ENCODE peak calls at places on chromosomes 1 and 21, in four cellular contexts. One of them, this sample, is unnamed.

GRCh38 chr1:226419284-226419683 is 11.4 kb upstream of the PARP1 start:
- DNase-seq in activated T-helper 9 cell treated with anti-CD3 and anti-CD28 coated beads, Interleukin-2, amount 50 U/mL, for 16 hours: no peak
- DNase-seq in stimulated activated CD4-positive, alpha-beta T cell treated with anti-CD3 and anti-CD28 coated beads, Interleukin-15, amount 100 ng/mL, for 48 hours: no peak
- DNase-seq in AG09319: no peak
- DNase-seq in this sample: no peak

GRCh38 chr21:46596201-46596600 is 8.7 kb downstream of the S100B start:
- DNase-seq in activated T-helper 9 cell treated with anti-CD3 and anti-CD28 coated beads, Interleukin-2, amount 50 U/mL, for 16 hours: no peak
- DNase-seq in stimulated activated CD4-positive, alpha-beta T cell treated with anti-CD3 and anti-CD28 coated beads, Interleukin-15, amount 100 ng/mL, for 48 hours: no peak
- DNase-seq in AG09319: no peak
- DNase-seq in this sample: no peak

GRCh38 chr21:20329636-20330035 is 668.6 kb upstream of the NCAM2 start:
- DNase-seq in activated T-helper 9 cell treated with anti-CD3 and anti-CD28 coated beads, Interleukin-2, amount 50 U/mL, for 16 hours: no peak
- DNase-seq in stimulated activated CD4-positive, alpha-beta T cell treated with anti-CD3 and anti-CD28 coated beads, Interleukin-15, amount 100 ng/mL, for 48 hours: no peak
- DNase-seq in AG09319: no peak
- DNase-seq in this sample: no peak

GRCh38 chr1:169133801-169134558 is 27.5 kb downstream of the ATP1B1 start:
- DNase-seq in activated T-helper 9 cell treated with anti-CD3 and anti-CD28 coated beads, Interleukin-2, amount 50 U/mL, for 16 hours: no peak
- DNase-seq in stimulated activated CD4-positive, alpha-beta T cell treated with anti-CD3 and anti-CD28 coated beads, Interleukin-15, amount 100 ng/mL, for 48 hours: no peak
- DNase-seq in AG09319: no peak
- DNase-seq in this sample: no peak

GRCh38 chr1:170692866-170693575 is 29.1 kb downstream of the PRRX1 start:
- DNase-seq in activated T-helper 9 cell treated with anti-CD3 and anti-CD28 coated beads, Interleukin-2, amount 50 U/mL, for 16 hours: no peak
- DNase-seq in stimulated activated CD4-positive, alpha-beta T cell treated with anti-CD3 and anti-CD28 coated beads, Interleukin-15, amount 100 ng/mL, for 48 hours: no peak
- DNase-seq in AG09319: no peak
- DNase-seq in this sample: no peak

GRCh38 chr1:31943546-31944184 is 5.5 kb upstream of the PTP4A2 start:
- DNase-seq in activated T-helper 9 cell treated with anti-CD3 and anti-CD28 coated beads, Interleukin-2, amount 50 U/mL, for 16 hours: no peak
- DNase-seq in stimulated activated CD4-positive, alpha-beta T cell treated with anti-CD3 and anti-CD28 coated beads, Interleukin-15, amount 100 ng/mL, for 48 hours: no peak
- DNase-seq in AG09319: no peak
- DNase-seq in this sample: peak

GRCh38 chr1:75727571-75727970 is 3.1 kb downstream of the ACADM start:
- DNase-seq in activated T-helper 9 cell treated with anti-CD3 and anti-CD28 coated beads, Interleukin-2, amount 50 U/mL, for 16 hours: no peak
- DNase-seq in stimulated activated CD4-positive, alpha-beta T cell treated with anti-CD3 and anti-CD28 coated beads, Interleukin-15, amount 100 ng/mL, for 48 hours: no peak
- DNase-seq in AG09319: no peak
- DNase-seq in this sample: no peak

GRCh38 chr1:237032029-237032428 is 10.0 kb upstream of the RYR2 start:
- DNase-seq in activated T-helper 9 cell treated with anti-CD3 and anti-CD28 coated beads, Interleukin-2, amount 50 U/mL, for 16 hours: no peak
- DNase-seq in stimulated activated CD4-positive, alpha-beta T cell treated with anti-CD3 and anti-CD28 coated beads, Interleukin-15, amount 100 ng/mL, for 48 hours: no peak
- DNase-seq in AG09319: no peak
- DNase-seq in this sample: no peak

GRCh38 chr1:42319871-42320484 is 15.1 kb downstream of the FOXJ3 start:
- DNase-seq in activated T-helper 9 cell treated with anti-CD3 and anti-CD28 coated beads, Interleukin-2, amount 50 U/mL, for 16 hours: no peak
- DNase-seq in stimulated activated CD4-positive, alpha-beta T cell treated with anti-CD3 and anti-CD28 coated beads, Interleukin-15, amount 100 ng/mL, for 48 hours: no peak
- DNase-seq in AG09319: no peak
- DNase-seq in this sample: no peak

GRCh38 chr21:14569026-14569425 is 22.9 kb upstream of the SAMSN1 start:
- DNase-seq in activated T-helper 9 cell treated with anti-CD3 and anti-CD28 coated beads, Interleukin-2, amount 50 U/mL, for 16 hours: no peak
- DNase-seq in stimulated activated CD4-positive, alpha-beta T cell treated with anti-CD3 and anti-CD28 coated beads, Interleukin-15, amount 100 ng/mL, for 48 hours: no peak
- DNase-seq in AG09319: no peak
- DNase-seq in this sample: no peak

GRCh38 chr1:239951518-239952130 is 140.1 kb upstream of the FMN2 start:
- DNase-seq in activated T-helper 9 cell treated with anti-CD3 and anti-CD28 coated beads, Interleukin-2, amount 50 U/mL, for 16 hours: no peak
- DNase-seq in stimulated activated CD4-positive, alpha-beta T cell treated with anti-CD3 and anti-CD28 coated beads, Interleukin-15, amount 100 ng/mL, for 48 hours: peak
- DNase-seq in AG09319: peak
- DNase-seq in this sample: peak

GRCh38 chr1:26627959-26628358 is 67.9 kb upstream of the ARID1A start:
- DNase-seq in activated T-helper 9 cell treated with anti-CD3 and anti-CD28 coated beads, Interleukin-2, amount 50 U/mL, for 16 hours: no peak
- DNase-seq in stimulated activated CD4-positive, alpha-beta T cell treated with anti-CD3 and anti-CD28 coated beads, Interleukin-15, amount 100 ng/mL, for 48 hours: no peak
- DNase-seq in AG09319: no peak
- DNase-seq in this sample: no peak

GRCh38 chr1:159930216-159930615 is 4.9 kb upstream of the TAGLN2 start:
- DNase-seq in activated T-helper 9 cell treated with anti-CD3 and anti-CD28 coated beads, Interleukin-2, amount 50 U/mL, for 16 hours: no peak
- DNase-seq in stimulated activated CD4-positive, alpha-beta T cell treated with anti-CD3 and anti-CD28 coated beads, Interleukin-15, amount 100 ng/mL, for 48 hours: no peak
- DNase-seq in AG09319: no peak
- DNase-seq in this sample: no peak

GRCh38 chr1:169103443-169103842 is 3.0 kb upstream of the ATP1B1 start:
- DNase-seq in activated T-helper 9 cell treated with anti-CD3 and anti-CD28 coated beads, Interleukin-2, amount 50 U/mL, for 16 hours: no peak
- DNase-seq in stimulated activated CD4-positive, alpha-beta T cell treated with anti-CD3 and anti-CD28 coated beads, Interleukin-15, amount 100 ng/mL, for 48 hours: no peak
- DNase-seq in AG09319: no peak
- DNase-seq in this sample: no peak

GRCh38 chr1:43062527-43063080 is 103.9 kb upstream of the SLC2A1 start:
- DNase-seq in activated T-helper 9 cell treated with anti-CD3 and anti-CD28 coated beads, Interleukin-2, amount 50 U/mL, for 16 hours: no peak
- DNase-seq in stimulated activated CD4-positive, alpha-beta T cell treated with anti-CD3 and anti-CD28 coated beads, Interleukin-15, amount 100 ng/mL, for 48 hours: no peak
- DNase-seq in AG09319: no peak
- DNase-seq in this sample: no peak

GRCh38 chr21:44601596-44602473 is 1.4 kb downstream of the KRTAP10-7 start:
- DNase-seq in activated T-helper 9 cell treated with anti-CD3 and anti-CD28 coated beads, Interleukin-2, amount 50 U/mL, for 16 hours: no peak
- DNase-seq in stimulated activated CD4-positive, alpha-beta T cell treated with anti-CD3 and anti-CD28 coated beads, Interleukin-15, amount 100 ng/mL, for 48 hours: no peak
- DNase-seq in AG09319: no peak
- DNase-seq in this sample: no peak

GRCh38 chr1:48750089-48750488 is 26.6 kb downstream of the BEND5 start:
- DNase-seq in activated T-helper 9 cell treated with anti-CD3 and anti-CD28 coated beads, Interleukin-2, amount 50 U/mL, for 16 hours: no peak
- DNase-seq in stimulated activated CD4-positive, alpha-beta T cell treated with anti-CD3 and anti-CD28 coated beads, Interleukin-15, amount 100 ng/mL, for 48 hours: no peak
- DNase-seq in AG09319: no peak
- DNase-seq in this sample: no peak

GRCh38 chr1:27057801-27058647 is 45.4 kb upstream of the TENT5B start:
- DNase-seq in activated T-helper 9 cell treated with anti-CD3 and anti-CD28 coated beads, Interleukin-2, amount 50 U/mL, for 16 hours: no peak
- DNase-seq in stimulated activated CD4-positive, alpha-beta T cell treated with anti-CD3 and anti-CD28 coated beads, Interleukin-15, amount 100 ng/mL, for 48 hours: no peak
- DNase-seq in AG09319: no peak
- DNase-seq in this sample: no peak

GRCh38 chr1:16151200-16151708 is 4.6 kb downstream of the EPHA2 start:
- DNase-seq in activated T-helper 9 cell treated with anti-CD3 and anti-CD28 coated beads, Interleukin-2, amount 50 U/mL, for 16 hours: no peak
- DNase-seq in stimulated activated CD4-positive, alpha-beta T cell treated with anti-CD3 and anti-CD28 coated beads, Interleukin-15, amount 100 ng/mL, for 48 hours: no peak
- DNase-seq in AG09319: no peak
- DNase-seq in this sample: no peak

GRCh38 chr1:200619894-200620272 is 668 bp downstream of the KIF14 start:
- DNase-seq in activated T-helper 9 cell treated with anti-CD3 and anti-CD28 coated beads, Interleukin-2, amount 50 U/mL, for 16 hours: no peak
- DNase-seq in stimulated activated CD4-positive, alpha-beta T cell treated with anti-CD3 and anti-CD28 coated beads, Interleukin-15, amount 100 ng/mL, for 48 hours: no peak
- DNase-seq in AG09319: no peak
- DNase-seq in this sample: no peak

GRCh38 chr1:162310337-162310736 is 66.3 kb downstream of the SPATA46 start:
- DNase-seq in activated T-helper 9 cell treated with anti-CD3 and anti-CD28 coated beads, Interleukin-2, amount 50 U/mL, for 16 hours: no peak
- DNase-seq in stimulated activated CD4-positive, alpha-beta T cell treated with anti-CD3 and anti-CD28 coated beads, Interleukin-15, amount 100 ng/mL, for 48 hours: no peak
- DNase-seq in AG09319: no peak
- DNase-seq in this sample: no peak

GRCh38 chr1:109271458-109271857 is 11.5 kb downstream of the PSRC1 start:
- DNase-seq in activated T-helper 9 cell treated with anti-CD3 and anti-CD28 coated beads, Interleukin-2, amount 50 U/mL, for 16 hours: no peak
- DNase-seq in stimulated activated CD4-positive, alpha-beta T cell treated with anti-CD3 and anti-CD28 coated beads, Interleukin-15, amount 100 ng/mL, for 48 hours: no peak
- DNase-seq in AG09319: no peak
- DNase-seq in this sample: no peak

GRCh38 chr1:160814856-160815255 is 18.9 kb downstream of the LY9 start:
- DNase-seq in activated T-helper 9 cell treated with anti-CD3 and anti-CD28 coated beads, Interleukin-2, amount 50 U/mL, for 16 hours: no peak
- DNase-seq in stimulated activated CD4-positive, alpha-beta T cell treated with anti-CD3 and anti-CD28 coated beads, Interleukin-15, amount 100 ng/mL, for 48 hours: no peak
- DNase-seq in AG09319: no peak
- DNase-seq in this sample: no peak

This sample was measured in NK-92 treated with Interleukin-12 subunit alpha and Interleukin-12 subunit beta, amount 100 ng/mL, for 24 hours.